ENCODE peak calls at places on chromosomes 11 and 22, in nine cellular contexts. One of them, this sample, is unnamed. For H3K4me1 and H3K9me3, the result is how much of the 10 kb centered on the place peaks cover.

GRCh38 chr11:131044851-131045250 is 128.6 kb upstream of the SNX19 start:
- DNase-seq in effector memory CD4-positive, alpha-beta T cell: no peak
- DNase-seq in K562: no peak
- DNase-seq in pancreas: no peak
- DNase-seq in CD4-positive, alpha-beta memory T cell: no peak
- DNase-seq in sigmoid colon: no peak
- DNase-seq in aorta: no peak
- DNase-seq in heart right ventricle: no peak
- DNase-seq in CD8-positive, alpha-beta memory T cell: no peak
- DNase-seq in this sample: no peak

GRCh38 chr22:40094449-40094848 is 83.3 kb upstream of the TNRC6B start:
- DNase-seq in heart right ventricle: no peak
- DNase-seq in effector memory CD4-positive, alpha-beta T cell: no peak
- DNase-seq in pancreas: no peak
- DNase-seq in sigmoid colon: no peak
- DNase-seq in K562: no peak
- DNase-seq in CD4-positive, alpha-beta memory T cell: no peak
- DNase-seq in CD8-positive, alpha-beta memory T cell: no peak
- DNase-seq in aorta: no peak
- DNase-seq in this sample: no peak

GRCh38 chr11:115501504-115501894 is 2.7 kb downstream of the CADM1 start:
- DNase-seq in CD4-positive, alpha-beta memory T cell: no peak
- DNase-seq in sigmoid colon: no peak
- DNase-seq in CD8-positive, alpha-beta memory T cell: no peak
- DNase-seq in heart right ventricle: no peak
- DNase-seq in effector memory CD4-positive, alpha-beta T cell: no peak
- DNase-seq in K562: no peak
- DNase-seq in aorta: no peak
- DNase-seq in pancreas: no peak
- DNase-seq in this sample: no peak

GRCh38 chr22:36201630-36202312 is at the start of gene APOL4:
- DNase-seq in sigmoid colon: peak
- DNase-seq in effector memory CD4-positive, alpha-beta T cell: no peak
- DNase-seq in CD4-positive, alpha-beta memory T cell: no peak
- DNase-seq in K562: peak
- DNase-seq in aorta: peak
- DNase-seq in heart right ventricle: peak
- DNase-seq in CD8-positive, alpha-beta memory T cell: no peak
- DNase-seq in pancreas: peak
- DNase-seq in this sample: no peak

GRCh38 chr22:20438066-20438677 is 547 bp upstream of the SCARF2 start:
- DNase-seq in CD8-positive, alpha-beta memory T cell: no peak
- DNase-seq in CD4-positive, alpha-beta memory T cell: no peak
- DNase-seq in pancreas: no peak
- DNase-seq in heart right ventricle: no peak
- DNase-seq in sigmoid colon: peak
- DNase-seq in K562: no peak
- DNase-seq in effector memory CD4-positive, alpha-beta T cell: no peak
- DNase-seq in aorta: peak
- DNase-seq in this sample: no peak

GRCh38 chr11:131672191-131672590 is 301.8 kb downstream of the NTM start:
- DNase-seq in aorta: no peak
- DNase-seq in sigmoid colon: peak
- DNase-seq in CD4-positive, alpha-beta memory T cell: no peak
- DNase-seq in heart right ventricle: no peak
- DNase-seq in pancreas: no peak
- DNase-seq in K562: no peak
- DNase-seq in CD8-positive, alpha-beta memory T cell: no peak
- DNase-seq in effector memory CD4-positive, alpha-beta T cell: no peak
- DNase-seq in this sample: no peak

GRCh38 chr22:44184006-44184405 is 3.3 kb downstream of the PARVG start:
- DNase-seq in heart right ventricle: no peak
- DNase-seq in CD8-positive, alpha-beta memory T cell: no peak
- DNase-seq in sigmoid colon: no peak
- DNase-seq in CD4-positive, alpha-beta memory T cell: no peak
- DNase-seq in K562: no peak
- DNase-seq in effector memory CD4-positive, alpha-beta T cell: no peak
- DNase-seq in pancreas: no peak
- DNase-seq in aorta: no peak
- DNase-seq in this sample: no peak

GRCh38 chr11:3231851-3232744 is at the start of gene MRGPRE:
- DNase-seq in aorta: peak
- DNase-seq in sigmoid colon: peak
- DNase-seq in effector memory CD4-positive, alpha-beta T cell: no peak
- DNase-seq in K562: peak
- DNase-seq in pancreas: no peak
- DNase-seq in heart right ventricle: no peak
- DNase-seq in CD4-positive, alpha-beta memory T cell: no peak
- DNase-seq in CD8-positive, alpha-beta memory T cell: no peak
- DNase-seq in this sample: peak

GRCh38 chr11:64743591-64744543 is at the start of gene RASGRP2:
- DNase-seq in heart right ventricle: peak
- DNase-seq in K562: peak
- DNase-seq in effector memory CD4-positive, alpha-beta T cell: peak
- DNase-seq in CD4-positive, alpha-beta memory T cell: peak
- DNase-seq in sigmoid colon: peak
- DNase-seq in aorta: peak
- DNase-seq in CD8-positive, alpha-beta memory T cell: peak
- DNase-seq in pancreas: peak
- DNase-seq in this sample: peak

GRCh38 chr22:37749223-37749622 is 52.4 kb downstream of the TRIOBP start:
- DNase-seq in heart right ventricle: no peak
- DNase-seq in K562: no peak
- DNase-seq in sigmoid colon: no peak
- DNase-seq in effector memory CD4-positive, alpha-beta T cell: no peak
- DNase-seq in aorta: no peak
- DNase-seq in CD8-positive, alpha-beta memory T cell: no peak
- DNase-seq in pancreas: no peak
- DNase-seq in CD4-positive, alpha-beta memory T cell: no peak
- DNase-seq in this sample: no peak

GRCh38 chr22:30246962-30247376 is 410 bp upstream of the LIF start:
- DNase-seq in sigmoid colon: no peak
- DNase-seq in heart right ventricle: no peak
- DNase-seq in aorta: no peak
- DNase-seq in K562: no peak
- DNase-seq in pancreas: no peak
- DNase-seq in CD8-positive, alpha-beta memory T cell: no peak
- DNase-seq in effector memory CD4-positive, alpha-beta T cell: no peak
- DNase-seq in CD4-positive, alpha-beta memory T cell: no peak
- DNase-seq in this sample: no peak

GRCh38 chr22:35575116-35575748 is 34.6 kb downstream of the RASD2 start:
- DNase-seq in effector memory CD4-positive, alpha-beta T cell: no peak
- DNase-seq in sigmoid colon: no peak
- DNase-seq in heart right ventricle: no peak
- DNase-seq in aorta: no peak
- DNase-seq in pancreas: no peak
- DNase-seq in K562: peak
- DNase-seq in CD4-positive, alpha-beta memory T cell: no peak
- DNase-seq in CD8-positive, alpha-beta memory T cell: no peak
- DNase-seq in this sample: no peak

GRCh38 chr22:33272180-33272579 is 214.0 kb upstream of the SYN3 start:
- DNase-seq in K562: no peak
- DNase-seq in aorta: no peak
- DNase-seq in heart right ventricle: no peak
- DNase-seq in pancreas: peak
- DNase-seq in effector memory CD4-positive, alpha-beta T cell: no peak
- DNase-seq in CD8-positive, alpha-beta memory T cell: no peak
- DNase-seq in CD4-positive, alpha-beta memory T cell: no peak
- DNase-seq in sigmoid colon: no peak
- DNase-seq in this sample: no peak

GRCh38 chr11:86011175-86011574 is 57.7 kb downstream of the PICALM start:
- DNase-seq in CD8-positive, alpha-beta memory T cell: no peak
- DNase-seq in sigmoid colon: no peak
- DNase-seq in effector memory CD4-positive, alpha-beta T cell: no peak
- DNase-seq in CD4-positive, alpha-beta memory T cell: no peak
- DNase-seq in K562: no peak
- DNase-seq in aorta: no peak
- DNase-seq in heart right ventricle: no peak
- DNase-seq in pancreas: no peak
- DNase-seq in this sample: no peak

GRCh38 chr22:48889887-48890692 is 937.6 kb downstream of the BRD1 start:
- DNase-seq in effector memory CD4-positive, alpha-beta T cell: no peak
- DNase-seq in CD8-positive, alpha-beta memory T cell: no peak
- DNase-seq in sigmoid colon: peak
- DNase-seq in heart right ventricle: no peak
- DNase-seq in CD4-positive, alpha-beta memory T cell: no peak
- DNase-seq in aorta: no peak
- DNase-seq in K562: no peak
- DNase-seq in pancreas: no peak
- DNase-seq in this sample: peak

DNA sequence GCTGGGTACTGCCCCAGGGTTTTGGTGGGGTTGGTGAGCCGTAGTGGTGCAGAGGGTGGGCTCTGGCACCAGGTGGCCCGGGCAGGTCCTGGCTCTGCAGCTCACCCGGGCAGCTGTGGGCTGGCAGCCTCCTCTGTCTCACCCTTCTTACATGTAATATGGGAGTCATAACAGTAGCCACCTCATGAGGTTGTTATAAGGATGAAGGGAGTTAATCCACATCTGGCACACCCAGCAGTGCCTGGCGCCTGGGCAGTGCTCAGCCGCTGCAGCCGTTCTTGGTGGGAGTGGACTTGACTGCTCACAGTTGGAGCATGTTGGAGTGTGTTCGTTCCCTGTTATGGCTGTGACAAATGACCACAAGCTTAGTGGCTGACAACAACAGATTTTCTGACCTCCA is 28.7 kb downstream of the IGHMBP2 start:
- DNase-seq in K562: no peak
- DNase-seq in CD8-positive, alpha-beta memory T cell: no peak
- DNase-seq in pancreas: no peak
- DNase-seq in CD4-positive, alpha-beta memory T cell: no peak
- DNase-seq in aorta: no peak
- DNase-seq in heart right ventricle: no peak
- DNase-seq in effector memory CD4-positive, alpha-beta T cell: no peak
- DNase-seq in sigmoid colon: no peak
- DNase-seq in this sample: no peak
- H3K27ac ChIP-seq in K562: no peak
- H3K27ac ChIP-seq in CD8-positive, alpha-beta memory T cell: no peak
- H3K27ac ChIP-seq in pancreas: no peak
- H3K27ac ChIP-seq in CD4-positive, alpha-beta memory T cell: no peak
- H3K27ac ChIP-seq in aorta: no peak
- H3K27ac ChIP-seq in heart right ventricle: no peak
- H3K27ac ChIP-seq in effector memory CD4-positive, alpha-beta T cell: no peak
- H3K27ac ChIP-seq in sigmoid colon: peak
- H3K27ac ChIP-seq in this sample: no peak

DNA sequence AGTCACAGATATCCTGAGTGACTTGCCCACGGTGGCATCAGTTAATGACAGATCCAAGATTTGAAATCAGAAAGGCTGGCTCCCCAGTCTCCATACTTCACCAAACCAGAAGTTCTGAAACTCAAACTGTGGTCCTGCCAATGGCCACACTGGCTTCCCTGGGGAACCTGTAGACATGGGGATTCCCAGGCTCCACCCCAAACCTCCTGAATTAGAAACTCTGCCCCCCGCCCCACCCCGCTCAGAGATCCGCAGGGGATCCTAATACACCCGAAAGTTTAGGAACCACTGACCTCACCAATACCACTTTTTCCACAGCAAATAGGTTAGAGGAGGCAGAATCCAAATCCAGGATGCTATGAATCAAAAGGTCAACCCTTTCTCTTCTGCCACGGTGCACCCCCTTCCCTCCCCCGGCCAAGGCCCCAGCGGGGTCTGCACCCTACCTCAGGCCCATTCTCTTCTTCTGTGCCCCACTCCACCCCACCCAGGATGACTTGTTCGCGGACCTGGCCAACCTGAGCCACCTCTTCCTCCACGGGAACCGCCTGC is 15.4 kb downstream of the RTN4RL2 start:
- DNase-seq in pancreas: no peak
- DNase-seq in effector memory CD4-positive, alpha-beta T cell: no peak
- DNase-seq in K562: no peak
- DNase-seq in aorta: no peak
- DNase-seq in CD8-positive, alpha-beta memory T cell: no peak
- DNase-seq in sigmoid colon: no peak
- DNase-seq in heart right ventricle: no peak
- DNase-seq in CD4-positive, alpha-beta memory T cell: no peak
- DNase-seq in this sample: no peak
- H3K4me1 ChIP-seq in pancreas: under half
- H3K4me1 ChIP-seq in effector memory CD4-positive, alpha-beta T cell: under half
- H3K4me1 ChIP-seq in K562: under half
- H3K4me1 ChIP-seq in aorta: under half
- H3K4me1 ChIP-seq in CD8-positive, alpha-beta memory T cell: under half
- H3K4me1 ChIP-seq in sigmoid colon: under half
- H3K4me1 ChIP-seq in heart right ventricle: under half
- H3K4me1 ChIP-seq in CD4-positive, alpha-beta memory T cell: under half
- H3K4me1 ChIP-seq in this sample: under half

GRCh38 chr11:50098186-50098725 is 65.6 kb downstream of the OR4C45 start:
- DNase-seq in CD8-positive, alpha-beta memory T cell: no peak
- DNase-seq in effector memory CD4-positive, alpha-beta T cell: no peak
- DNase-seq in sigmoid colon: no peak
- DNase-seq in aorta: no peak
- DNase-seq in CD4-positive, alpha-beta memory T cell: no peak
- DNase-seq in heart right ventricle: no peak
- DNase-seq in pancreas: no peak
- DNase-seq in K562: no peak
- DNase-seq in this sample: no peak
- H3K9me3 ChIP-seq in CD8-positive, alpha-beta memory T cell: under half
- H3K9me3 ChIP-seq in effector memory CD4-positive, alpha-beta T cell: under half
- H3K9me3 ChIP-seq in sigmoid colon: under half
- H3K9me3 ChIP-seq in aorta: under half
- H3K9me3 ChIP-seq in CD4-positive, alpha-beta memory T cell: under half
- H3K9me3 ChIP-seq in heart right ventricle: under half
- H3K9me3 ChIP-seq in pancreas: under half
- H3K9me3 ChIP-seq in K562: under half
- H3K9me3 ChIP-seq in this sample: under half

GRCh38 chr22:17911312-17911705 is 113.1 kb downstream of the MICAL3 start:
- DNase-seq in pancreas: no peak
- DNase-seq in effector memory CD4-positive, alpha-beta T cell: no peak
- DNase-seq in sigmoid colon: peak
- DNase-seq in K562: no peak
- DNase-seq in heart right ventricle: no peak
- DNase-seq in CD8-positive, alpha-beta memory T cell: no peak
- DNase-seq in CD4-positive, alpha-beta memory T cell: no peak
- DNase-seq in aorta: no peak
- DNase-seq in this sample: no peak
- H3K27ac ChIP-seq in pancreas: no peak
- H3K27ac ChIP-seq in effector memory CD4-positive, alpha-beta T cell: no peak
- H3K27ac ChIP-seq in sigmoid colon: peak
- H3K27ac ChIP-seq in K562: no peak
- H3K27ac ChIP-seq in heart right ventricle: peak
- H3K27ac ChIP-seq in CD8-positive, alpha-beta memory T cell: no peak
- H3K27ac ChIP-seq in CD4-positive, alpha-beta memory T cell: no peak
- H3K27ac ChIP-seq in aorta: peak
- H3K27ac ChIP-seq in this sample: no peak

GRCh38 chr22:23213031-23213555 is 32.8 kb downstream of the BCR start:
- DNase-seq in K562: peak
- DNase-seq in heart right ventricle: no peak
- DNase-seq in aorta: peak
- DNase-seq in pancreas: no peak
- DNase-seq in CD4-positive, alpha-beta memory T cell: no peak
- DNase-seq in CD8-positive, alpha-beta memory T cell: no peak
- DNase-seq in sigmoid colon: no peak
- DNase-seq in effector memory CD4-positive, alpha-beta T cell: no peak
- DNase-seq in this sample: no peak
- H3K4me1 ChIP-seq in K562: under half
- H3K4me1 ChIP-seq in heart right ventricle: half or more
- H3K4me1 ChIP-seq in aorta: under half
- H3K4me1 ChIP-seq in pancreas: under half
- H3K4me1 ChIP-seq in CD4-positive, alpha-beta memory T cell: half or more
- H3K4me1 ChIP-seq in CD8-positive, alpha-beta memory T cell: under half
- H3K4me1 ChIP-seq in sigmoid colon: half or more
- H3K4me1 ChIP-seq in effector memory CD4-positive, alpha-beta T cell: under half
- H3K4me1 ChIP-seq in this sample: under half